ENCODE peak calls at places on chromosomes 3 and 15, in five cellular contexts. S is neuronal stem cell, Q is transverse colon, O is heart right ventricle, P is left ventricle myocardium inferior. L is an unnamed sample. For H3K4me1, the result is how much of the 10 kb centered on the place peaks cover.

GRCh38 chr15:77023576-77024272 is 28.8 kb downstream of the PSTPIP1 start:
- DNase-seq in S (no peak), Q (no peak), O (no peak), P (no peak), L (no peak)

GRCh38 chr3:157082305-157082981 is 77.5 kb downstream of the CCNL1 start:
- DNase-seq in S (no peak), Q (no peak), O (no peak), P (no peak), L (peak)

GRCh38 chr15:65777053-65777452 is 15.0 kb downstream of the DENND4A start:
- DNase-seq in S (no peak), Q (no peak), O (no peak), P (no peak), L (no peak)

GRCh38 chr15:28109626-28110415 is 10.7 kb upstream of the OCA2 start:
- DNase-seq in S (no peak), Q (no peak), O (no peak), P (no peak), L (no peak)

GRCh38 chr15:79310985-79311900 is at the start of gene TMED3:
- DNase-seq in S (peak), Q (peak), O (peak), P (peak), L (peak)

GRCh38 chr15:98779463-98780071 is 131.2 kb downstream of the IGF1R start:
- DNase-seq in S (peak), Q (peak), O (peak), P (peak), L (peak)

GRCh38 chr15:74384566-74385441 is 17.4 kb upstream of the CYP11A1 start:
- DNase-seq in S (no peak), Q (peak), O (no peak), P (no peak), L (no peak)

GRCh38 chr3:139358857-139359562 is 15.2 kb downstream of the MRPS22 start:
- DNase-seq in S (peak), Q (no peak), O (no peak), P (no peak), L (no peak)

GRCh38 chr3:43059456-43059855 is 46.4 kb downstream of the POMGNT2 start:
- DNase-seq in S (no peak), Q (no peak), O (no peak), P (no peak), L (no peak)

GRCh38 chr15:78726870-78727551 is 84.3 kb downstream of the ADAMTS7 start:
- DNase-seq in S (no peak), Q (peak), O (no peak), P (no peak), L (no peak)

GRCh38 chr3:17798000-17798399 is 55.6 kb upstream of the TBC1D5 start:
- DNase-seq in S (no peak), Q (no peak), O (no peak), P (no peak), L (no peak)

GRCh38 chr15:29106551-29107290 is 162.9 kb downstream of the NSMCE3 start:
- DNase-seq in S (no peak), Q (no peak), O (no peak), P (no peak), L (no peak)

GRCh38 chr3:159987291-159987711 is 1.3 kb upstream of the IL12A start:
- DNase-seq in S (no peak), Q (no peak), O (no peak), P (no peak), L (no peak)

GRCh38 chr3:169748670-169749069 is 16.2 kb downstream of the TERC start:
- DNase-seq in S (no peak), Q (no peak), O (no peak), P (no peak), L (no peak)

GRCh38 chr3:10164546-10165393 is at the start of gene IRAK2:
- DNase-seq in S (peak), Q (peak), O (peak), P (peak), L (peak)

GRCh38 chr15:58467722-58468436 is 36.1 kb downstream of the LIPC start:
- DNase-seq in S (no peak), Q (no peak), O (no peak), P (no peak), L (no peak)

GRCh38 chr3:5012398-5012797 is 33.2 kb downstream of the BHLHE40 start:
- DNase-seq in S (no peak), Q (no peak), O (no peak), P (no peak), L (no peak)
- H3K4me1 ChIP-seq in S (under half), Q (under half), O (under half), P (under half), L (under half)

GRCh38 chr3:195580733-195581443 is 2.9 kb downstream of the APOD start:
- DNase-seq in S (no peak), Q (no peak), O (no peak), P (no peak), L (peak)
- H3K4me3 ChIP-seq in S (no peak), Q (no peak), O (no peak), P (peak), L (no peak)

GRCh38 chr15:72487070-72487797 is 13.1 kb downstream of the ARIH1 start:
- DNase-seq in S (no peak), Q (no peak), O (no peak), P (no peak), L (peak)

GRCh38 chr15:72491768-72492167 is 17.6 kb downstream of the ARIH1 start:
- DNase-seq in S (no peak), Q (no peak), O (no peak), P (no peak), L (peak)

GRCh38 chr15:72488558-72488957 is 14.4 kb downstream of the ARIH1 start:
- DNase-seq in S (no peak), Q (no peak), O (no peak), P (no peak), L (no peak)

GRCh38 chr15:72492733-72493132 is 18.6 kb downstream of the ARIH1 start:
- DNase-seq in S (no peak), Q (no peak), O (no peak), P (no peak), L (no peak)

GRCh38 chr15:72489943-72490554 is 15.9 kb downstream of the ARIH1 start:
- DNase-seq in S (no peak), Q (no peak), O (no peak), P (no peak), L (no peak)
- H3K4me1 ChIP-seq in S (under half), Q (half or more), O (half or more), P (half or more), L (under half)

GRCh38 chr15:63948436-63948835 is 97.8 kb downstream of the DAPK2 start:
- DNase-seq in S (no peak), Q (no peak), O (no peak), P (no peak), L (no peak)
- H3K4me3 ChIP-seq in S (no peak), Q (no peak), O (no peak), P (no peak), L (no peak)

GRCh38 chr3:53155763-53156162 is 5.2 kb upstream of the PRKCD start:
- DNase-seq in S (no peak), Q (peak), O (no peak), P (no peak), L (no peak)

GRCh38 chr3:53156368-53156834 is 4.6 kb upstream of the PRKCD start:
- DNase-seq in S (no peak), Q (peak), O (no peak), P (no peak), L (peak)

GRCh38 chr3:53153914-53154434 is 7.0 kb upstream of the PRKCD start:
- DNase-seq in S (no peak), Q (no peak), O (no peak), P (no peak), L (peak)

GRCh38 chr3:53153267-53153823 is 7.7 kb upstream of the PRKCD start:
- DNase-seq in S (no peak), Q (no peak), O (no peak), P (no peak), L (no peak)

DNA sequence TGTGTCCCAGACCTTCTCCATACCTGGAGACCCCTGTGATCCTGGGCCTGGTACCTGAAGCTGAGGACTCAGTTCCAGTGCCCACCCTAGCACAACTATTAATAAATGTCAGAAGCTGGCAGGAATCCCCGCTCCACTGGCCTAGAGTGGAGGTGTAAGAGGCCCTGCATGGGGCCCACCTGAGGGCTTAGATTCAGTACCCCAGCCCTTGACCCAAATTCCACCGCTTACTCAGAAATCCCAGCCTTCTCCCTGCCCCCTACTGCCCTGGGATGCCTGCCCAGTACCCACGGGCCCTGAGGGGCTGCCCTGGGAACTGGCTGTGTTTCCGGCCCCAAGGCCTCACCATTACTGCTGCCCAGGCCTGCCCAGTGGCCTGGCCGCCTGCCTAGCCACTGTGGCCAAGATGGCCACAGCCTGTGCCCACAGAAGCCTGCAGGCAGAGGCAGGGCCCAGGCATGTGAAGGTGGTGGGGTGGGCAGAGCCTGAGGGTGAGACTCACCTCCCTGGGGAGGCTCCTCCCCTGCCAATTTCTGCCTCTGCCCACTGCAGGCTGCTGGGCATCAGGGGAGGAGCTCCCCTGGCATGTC is 6.2 kb upstream of the PRKCD start:
- DNase-seq in S (no peak), Q (no peak), O (no peak), P (no peak), L (no peak)
- H3K4me1 ChIP-seq in S (under half), Q (half or more), O (under half), P (under half), L (under half)

GRCh38 chr15:66855039-66855438 is 153.0 kb downstream of the SMAD6 start:
- DNase-seq in S (no peak), Q (no peak), O (no peak), P (no peak), L (no peak)
- H3K4me3 ChIP-seq in S (no peak), Q (no peak), O (no peak), P (no peak), L (no peak)

GRCh38 chr3:127734754-127735473 is 62.2 kb downstream of the ABTB1 start:
- DNase-seq in S (no peak), Q (no peak), O (no peak), P (no peak), L (peak)
- H3K4me1 ChIP-seq in S (under half), Q (half or more), O (half or more), P (half or more), L (under half)

GRCh38 chr3:13019243-13019701 is 54.0 kb downstream of the IQSEC1 start:
- DNase-seq in S (peak), Q (no peak), O (peak), P (no peak), L (peak)
- H3K4me3 ChIP-seq in S (no peak), Q (no peak), O (peak), P (peak), L (no peak)

GRCh38 chr15:70072479-70072878 is 25.2 kb downstream of the TLE3 start:
- DNase-seq in S (no peak), Q (no peak), O (no peak), P (no peak), L (no peak)

GRCh38 chr15:70069716-70070115 is 28.0 kb downstream of the TLE3 start:
- DNase-seq in S (no peak), Q (no peak), O (no peak), P (no peak), L (no peak)

GRCh38 chr15:70068783-70069565 is 28.7 kb downstream of the TLE3 start:
- DNase-seq in S (no peak), Q (no peak), O (no peak), P (no peak), L (no peak)

GRCh38 chr15:70074380-70074779 is 23.3 kb downstream of the TLE3 start:
- DNase-seq in S (no peak), Q (no peak), O (no peak), P (no peak), L (no peak)

DNA sequence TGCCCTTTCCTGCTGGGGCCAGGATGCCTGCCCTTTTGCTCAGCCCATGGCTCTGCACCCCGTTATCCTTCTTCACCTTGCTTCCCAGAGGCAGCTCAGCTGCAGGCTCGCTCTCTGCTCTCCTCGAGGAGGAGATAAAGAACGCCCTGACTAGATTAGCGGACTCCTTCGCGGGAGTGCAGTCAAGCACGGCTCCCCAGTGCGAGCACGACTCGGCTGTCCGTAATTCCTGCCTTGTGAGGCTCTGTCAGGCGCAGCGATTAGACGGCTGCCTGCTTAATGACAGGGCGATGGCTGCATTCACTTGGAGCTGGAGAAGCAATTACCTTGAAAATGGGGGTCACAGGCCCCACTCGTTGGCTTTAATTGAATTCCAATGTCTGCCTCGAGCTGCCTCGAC is 25.9 kb downstream of the TLE3 start:
- DNase-seq in S (peak), Q (no peak), O (no peak), P (no peak), L (no peak)
- H3K4me1 ChIP-seq in S (under half), Q (under half), O (under half), P (under half), L (under half)

L was measured in fibroblast of lung.